ENCODE peak calls at places on chromosomes 6 and 20, in eight cellular contexts. I is pancreas; A is cardiac muscle cell; F is stomach; S is SJSA1; E is effector memory CD4-positive, alpha-beta T cell; Q is left ventricle myocardium inferior; D is A549. W is an unnamed sample.

GRCh38 chr6:4950849-4951533 is 52.8 kb downstream of the RPP40 start:
- DNase-seq in I (no peak), F (no peak), A (no peak), D (peak; percentile 13), E (no peak), Q (no peak), S (no peak), W (no peak)

GRCh38 chr6:116265081-116265829 is 11.4 kb upstream of the TSPYL4 start:
- DNase-seq in E (no peak), I (peak; percentile 32), F (peak; percentile 64), S (no peak), Q (peak; percentile 50), A (no peak), D (no peak), W (no peak)

GRCh38 chr6:135888818-135889217 is 37.3 kb downstream of the PDE7B start:
- DNase-seq in A (no peak), Q (no peak), S (no peak), I (no peak), E (no peak), D (no peak), F (no peak), W (no peak)

GRCh38 chr6:170057961-170058877 is 232.7 kb downstream of the DLL1 start:
- DNase-seq in E (no peak), I (no peak), Q (no peak), S (no peak), A (no peak), F (peak; percentile 23), D (no peak), W (no peak)

GRCh38 chr6:159700970-159701369 is 7.9 kb upstream of the SOD2 start:
- DNase-seq in A (no peak), S (no peak), F (no peak), Q (no peak), D (no peak), I (no peak), E (no peak), W (no peak)

GRCh38 chr6:119148102-119148824 is 69.8 kb upstream of the FAM184A start:
- DNase-seq in F (no peak), D (peak; percentile 33), I (no peak), S (no peak), A (peak; percentile 70), E (no peak), Q (no peak), W (no peak)

GRCh38 chr20:35339007-35339406 is 46.8 kb upstream of the FAM83C start:
- DNase-seq in S (no peak), Q (no peak), F (no peak), A (no peak), I (no peak), D (no peak), E (no peak), W (no peak)

GRCh38 chr6:24410622-24411021 is 7.9 kb downstream of the MRS2 start:
- DNase-seq in S (no peak), Q (no peak), E (no peak), I (no peak), F (no peak), A (no peak), D (no peak), W (no peak)

GRCh38 chr6:63734923-63735322 is 99.3 kb downstream of the PHF3 start:
- DNase-seq in E (no peak), F (no peak), I (no peak), D (no peak), A (no peak), S (no peak), Q (no peak), W (no peak)

GRCh38 chr6:41315943-41316342 is 19.5 kb upstream of the NCR2 start:
- DNase-seq in A (no peak), S (no peak), I (no peak), D (no peak), E (no peak), F (no peak), Q (no peak), W (no peak)

GRCh38 chr6:41315203-41315602 is 20.2 kb upstream of the NCR2 start:
- DNase-seq in F (no peak), I (no peak), D (no peak), S (no peak), A (no peak), Q (no peak), E (no peak), W (no peak)

GRCh38 chr6:41321183-41321582 is 14.2 kb upstream of the NCR2 start:
- DNase-seq in F (no peak), D (no peak), A (no peak), E (no peak), I (no peak), Q (no peak), S (no peak), W (no peak)

DNA sequence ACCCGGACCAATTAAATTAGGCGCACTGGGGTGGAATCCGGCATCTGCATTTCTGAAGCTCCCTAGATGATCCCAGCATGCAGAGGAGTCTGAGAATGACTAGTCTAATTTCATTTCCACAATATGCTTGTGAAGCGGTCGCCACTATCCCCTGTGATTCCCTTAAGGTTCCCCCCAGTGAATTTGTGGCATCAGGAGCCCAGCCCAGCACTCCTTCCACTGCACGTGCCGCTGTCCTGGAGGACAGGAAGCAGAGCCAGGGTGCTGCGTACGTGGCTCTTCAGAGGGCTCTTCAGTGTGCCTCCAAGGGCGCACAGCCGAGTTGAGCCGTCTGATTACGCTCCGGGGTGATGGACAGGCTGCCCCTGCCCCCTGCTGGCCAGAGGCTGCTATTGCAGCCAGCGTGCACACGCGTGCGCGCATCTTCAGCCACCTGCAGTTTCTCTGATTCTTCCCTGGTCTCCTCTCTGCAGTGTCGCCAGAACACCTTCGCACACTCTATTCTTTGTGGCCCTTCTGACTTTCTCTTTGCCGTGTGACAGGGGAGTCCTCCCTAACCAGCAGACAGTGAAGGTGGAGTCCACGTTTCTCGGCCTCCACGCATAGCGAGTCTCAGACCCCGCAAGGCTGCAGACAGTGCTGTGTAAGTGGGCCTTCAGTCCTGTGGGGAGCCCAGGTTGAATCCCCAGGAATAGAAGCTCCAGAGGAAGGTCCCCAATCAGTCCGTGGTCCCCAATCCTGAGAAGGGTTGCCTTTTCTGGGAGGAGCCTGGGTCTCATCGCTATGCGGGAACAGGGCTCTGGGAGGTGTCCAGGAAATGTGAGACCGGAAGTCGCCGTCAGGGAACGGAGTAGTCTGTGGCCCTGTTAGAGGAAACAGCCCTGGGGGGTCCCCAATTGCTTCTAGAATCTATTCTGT is 16.5 kb upstream of the NCR2 start:
- DNase-seq in E (peak; percentile 50), F (peak; percentile 83), D (peak; percentile 48), A (peak; percentile 92), S (peak; percentile 77), Q (peak; percentile 83), I (peak; percentile 77), W (peak; percentile 76)
- H3K4me3 ChIP-seq in E (peak overlapping the region; percentile 7), F (peak overlapping the region; percentile 29), D (peak overlapping the region; percentile 33), A (no peak overlapping the region), S (no peak overlapping the region), Q (peak overlapping the region; percentile 55), I (peak overlapping the region; percentile 26), W (peak overlapping the region; percentile 8)

GRCh38 chr6:125904871-125905270 is 51.7 kb upstream of the HINT3 start:
- DNase-seq in Q (no peak), I (no peak), A (no peak), S (no peak), D (no peak), E (peak; percentile 40), F (no peak), W (peak; percentile 19)

GRCh38 chr6:125910518-125910917 is 46.1 kb upstream of the HINT3 start:
- DNase-seq in D (no peak), Q (no peak), F (no peak), E (no peak), S (no peak), I (no peak), A (no peak), W (no peak)

GRCh38 chr6:125906158-125906998 is 50.2 kb upstream of the HINT3 start:
- DNase-seq in Q (no peak), A (peak; percentile 34), D (peak; percentile 25), E (no peak), S (peak; percentile 52), F (peak; percentile 46), I (peak; percentile 49), W (peak; percentile 26)
- H3K9me3 ChIP-seq in Q (peaks cover 5% of the 10 kb centered on the region), A (no peaks in the 10 kb centered on the region), D (no peaks in the 10 kb centered on the region), E (no peaks in the 10 kb centered on the region), S (no peaks in the 10 kb centered on the region), F (no peaks in the 10 kb centered on the region), I (no peaks in the 10 kb centered on the region), W (no peaks in the 10 kb centered on the region)

DNA sequence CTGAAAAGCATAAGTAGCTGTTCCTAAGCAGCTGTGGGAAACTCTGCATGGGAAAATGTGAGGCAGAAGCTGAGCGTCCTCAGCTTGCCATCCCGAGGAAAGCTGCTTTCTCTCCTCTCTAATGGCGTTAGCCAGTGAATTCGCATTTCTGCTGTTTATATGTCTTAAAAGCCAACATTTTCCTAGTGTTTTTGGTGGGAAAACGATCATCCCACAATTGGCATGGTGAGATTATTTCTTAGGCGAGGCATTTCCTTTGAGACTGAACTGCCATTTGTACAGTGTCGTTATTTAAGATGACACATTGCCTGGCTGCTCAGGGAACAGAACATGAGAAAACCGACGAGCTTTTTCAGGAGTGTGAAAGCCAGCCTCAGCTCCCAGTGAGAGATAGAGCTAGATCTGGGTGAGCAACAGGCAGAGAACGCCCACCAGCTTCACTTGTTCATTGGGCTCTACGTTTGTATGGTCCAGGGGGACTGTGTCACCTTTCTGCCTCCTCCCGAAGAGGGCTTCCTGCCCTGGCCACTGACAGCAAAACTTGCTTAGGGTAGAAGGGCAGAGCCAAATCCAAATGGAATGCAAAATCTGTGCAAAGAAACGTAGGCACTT is 378.2 kb downstream of the RNGTT start:
- DNase-seq in S (no peak), E (no peak), A (no peak), I (no peak), D (no peak), Q (no peak), F (no peak), W (no peak)
- H3K4me3 ChIP-seq in S (no peak overlapping the region), E (no peak overlapping the region), A (no peak overlapping the region), I (no peak overlapping the region), D (no peak overlapping the region), Q (no peak overlapping the region), F (no peak overlapping the region), W (no peak overlapping the region)

DNA sequence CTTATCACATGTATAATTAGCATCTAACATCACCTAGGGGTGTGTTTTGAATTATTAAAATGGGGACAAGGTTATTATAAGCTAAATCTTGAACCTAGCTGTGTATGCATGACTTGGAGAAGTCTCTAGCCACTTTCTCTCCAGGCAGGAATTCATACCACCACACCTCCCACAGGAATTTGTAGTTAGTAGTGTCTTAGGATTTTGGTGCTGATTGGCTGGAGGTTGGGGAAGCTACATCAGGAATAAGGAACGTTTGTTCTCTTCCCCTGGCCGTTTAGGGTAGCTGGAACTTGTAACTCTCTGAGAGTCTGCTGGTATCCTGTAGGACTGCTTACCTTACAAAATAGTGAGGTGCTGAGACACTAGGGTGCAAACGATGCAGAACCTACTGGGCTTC is 1634.0 kb downstream of the GRIK2 start:
- DNase-seq in F (no peak), S (no peak), Q (no peak), E (no peak), I (no peak), A (no peak), D (no peak), W (no peak)
- H3K9me3 ChIP-seq in F (no peaks in the 10 kb centered on the region), S (no peaks in the 10 kb centered on the region), Q (no peaks in the 10 kb centered on the region), E (no peaks in the 10 kb centered on the region), I (no peaks in the 10 kb centered on the region), A (no peaks in the 10 kb centered on the region), D (no peaks in the 10 kb centered on the region), W (no peaks in the 10 kb centered on the region)

GRCh38 chr20:17571153-17571527 is 1.3 kb downstream of the DSTN start:
- DNase-seq in A (no peak), S (no peak), Q (no peak), D (no peak), F (no peak), E (no peak), I (no peak), W (no peak)
- H3K4me3 ChIP-seq in A (peak overlapping the region; percentile 76), S (peak overlapping the region; percentile 87), Q (peak overlapping the region; percentile 90), D (peak overlapping the region; percentile 87), F (peak overlapping the region; percentile 98), E (peak overlapping the region; percentile 92), I (peak overlapping the region; percentile 73), W (peak overlapping the region; percentile 73)

W was measured in CD4-positive, alpha-beta memory T cell.